ENCODE peak calls at places on chromosomes 16 and 17, in five cellular contexts. R is PC-3, J is MM.1S, S is colonic mucosa, U is AG04449. W is an unnamed sample.

GRCh38 chr16:81838794-81839193 is 59.7 kb downstream of the PLCG2 start:
- DNase-seq in R (peak), J (no peak), S (no peak), U (no peak), W (peak)

GRCh38 chr17:79704691-79705090 is 26.1 kb upstream of the ENPP7 start:
- DNase-seq in R (no peak), J (no peak), S (no peak), U (no peak), W (no peak)

GRCh38 chr17:32318071-32318470 is 23.9 kb downstream of the C17orf75 start:
- DNase-seq in R (no peak), J (no peak), S (no peak), U (no peak), W (no peak)

GRCh38 chr16:1174477-1175357 is 21.8 kb downstream of the CACNA1H start:
- DNase-seq in R (peak), J (no peak), S (no peak), U (no peak), W (no peak)

GRCh38 chr16:17367034-17367433 is 103.7 kb downstream of the XYLT1 start:
- DNase-seq in R (no peak), J (no peak), S (no peak), U (no peak), W (no peak)

GRCh38 chr17:61323696-61324539 is 75.7 kb upstream of the TBX2 start:
- DNase-seq in R (no peak), J (no peak), S (no peak), U (no peak), W (no peak)

GRCh38 chr16:23039118-23039517 is 110.1 kb downstream of the USP31 start:
- DNase-seq in R (no peak), J (no peak), S (no peak), U (no peak), W (no peak)

GRCh38 chr16:25063102-25063501 is 47.9 kb upstream of the ARHGAP17 start:
- DNase-seq in R (no peak), J (no peak), S (no peak), U (no peak), W (peak)

GRCh38 chr17:31739300-31739699 is 119.7 kb downstream of the COPRS start:
- DNase-seq in R (no peak), J (no peak), S (no peak), U (no peak), W (no peak)

GRCh38 chr16:84643180-84643583 is 5.1 kb upstream of the KLHL36 start:
- DNase-seq in R (peak), J (no peak), S (peak), U (peak), W (no peak)

GRCh38 chr16:15493416-15494181 is 59.2 kb downstream of the BMERB1 start:
- DNase-seq in R (no peak), J (no peak), S (no peak), U (no peak), W (no peak)

GRCh38 chr16:90018297-90019200 is 707 bp downstream of the DBNDD1 start:
- DNase-seq in R (peak), J (no peak), S (no peak), U (no peak), W (no peak)

GRCh38 chr17:75679706-75680201 is 12.6 kb downstream of the SAP30BP start:
- DNase-seq in R (peak), J (no peak), S (peak), U (no peak), W (no peak)

GRCh38 chr16:66678314-66678713 is 18.2 kb downstream of the CMTM4 start:
- DNase-seq in R (no peak), J (no peak), S (no peak), U (no peak), W (no peak)

GRCh38 chr16:24544640-24545039 is 5.3 kb downstream of the RBBP6 start:
- DNase-seq in R (no peak), J (no peak), S (no peak), U (no peak), W (no peak)

GRCh38 chr17:74196541-74197310 is 6.8 kb upstream of the RPL38 start:
- DNase-seq in R (no peak), J (no peak), S (no peak), U (no peak), W (no peak)

GRCh38 chr17:82820278-82821251 is 19.3 kb downstream of the ZNF750 start:
- DNase-seq in R (no peak), J (no peak), S (no peak), U (no peak), W (no peak)

GRCh38 chr16:56314244-56314850 is 111.0 kb downstream of the AMFR start:
- DNase-seq in R (no peak), J (no peak), S (no peak), U (no peak), W (no peak)

GRCh38 chr17:39573447-39574298 is 34.0 kb downstream of the NEUROD2 start:
- DNase-seq in R (peak), J (no peak), S (peak), U (no peak), W (peak)

GRCh38 chr16:6125483-6126259 is 1028.1 kb upstream of the EEF2KMT start:
- DNase-seq in R (no peak), J (no peak), S (no peak), U (no peak), W (no peak)

GRCh38 chr16:77894054-77894632 is 105.8 kb downstream of the VAT1L start:
- DNase-seq in R (no peak), J (no peak), S (no peak), U (no peak), W (no peak)

GRCh38 chr17:68089881-68090280 is 54.3 kb downstream of the KPNA2 start:
- DNase-seq in R (peak), J (no peak), S (peak), U (no peak), W (peak)

GRCh38 chr16:6018848-6019489 is 921.4 kb upstream of the EEF2KMT start:
- DNase-seq in R (no peak), J (no peak), S (no peak), U (no peak), W (no peak)

GRCh38 chr17:42798383-42799380 is at the start of the genes CNTD1 and COA3:
- DNase-seq in R (peak), J (peak), S (peak), U (no peak), W (peak)

GRCh38 chr17:40071720-40072480 is 9.1 kb downstream of the THRA start:
- DNase-seq in R (no peak), J (no peak), S (peak), U (no peak), W (no peak)

GRCh38 chr16:78235168-78235800 is 135.8 kb downstream of the WWOX start:
- DNase-seq in R (peak), J (peak), S (peak), U (no peak), W (peak)

GRCh38 chr17:64993867-64994266 is 62.7 kb downstream of the GNA13 start:
- DNase-seq in R (no peak), J (no peak), S (no peak), U (no peak), W (no peak)

GRCh38 chr16:66660422-66661209 is 35.9 kb downstream of the CMTM4 start:
- DNase-seq in R (peak), J (no peak), S (peak), U (no peak), W (no peak)

GRCh38 chr16:21647562-21648164 is 4.7 kb downstream of the IGSF6 start:
- DNase-seq in R (no peak), J (no peak), S (no peak), U (no peak), W (no peak)

GRCh38 chr17:77038860-77039555 is 101.8 kb upstream of the SEC14L1 start:
- DNase-seq in R (no peak), J (no peak), S (no peak), U (no peak), W (no peak)

GRCh38 chr16:74605746-74606520 is 981 bp downstream of the GLG1 start:
- DNase-seq in R (no peak), J (no peak), S (no peak), U (no peak), W (no peak)

GRCh38 chr16:89687092-89687940 is 827 bp downstream of the CDK10 start:
- DNase-seq in R (peak), J (peak), S (peak), U (no peak), W (peak)

GRCh38 chr17:82065638-82066303 is at the start of gene DUS1L:
- DNase-seq in R (peak), J (peak), S (peak), U (no peak), W (peak)

GRCh38 chr17:546456-546855 is 168.2 kb downstream of the VPS53 start:
- DNase-seq in R (no peak), J (no peak), S (no peak), U (no peak), W (no peak)

GRCh38 chr17:74840500-74840899 is 19.2 kb downstream of the GRIN2C start:
- DNase-seq in R (no peak), J (no peak), S (no peak), U (no peak), W (no peak)

GRCh38 chr17:8574687-8575086 is 55.8 kb downstream of the MYH10 start:
- DNase-seq in R (no peak), J (no peak), S (no peak), U (no peak), W (no peak)

GRCh38 chr16:66935319-66936011 is at the start of gene CES2:
- DNase-seq in R (peak), J (no peak), S (peak), U (no peak), W (no peak)

GRCh38 chr17:78806451-78806850 is 24.4 kb upstream of the CYTH1 start:
- DNase-seq in R (peak), J (no peak), S (no peak), U (no peak), W (no peak)

GRCh38 chr17:41494524-41494923 is 4.8 kb upstream of the KRT36 start:
- DNase-seq in R (peak), J (no peak), S (no peak), U (no peak), W (no peak)

GRCh38 chr17:74646231-74646630 is 22.7 kb upstream of the CD300E start:
- DNase-seq in R (peak), J (peak), S (no peak), U (no peak), W (peak)

DNA sequence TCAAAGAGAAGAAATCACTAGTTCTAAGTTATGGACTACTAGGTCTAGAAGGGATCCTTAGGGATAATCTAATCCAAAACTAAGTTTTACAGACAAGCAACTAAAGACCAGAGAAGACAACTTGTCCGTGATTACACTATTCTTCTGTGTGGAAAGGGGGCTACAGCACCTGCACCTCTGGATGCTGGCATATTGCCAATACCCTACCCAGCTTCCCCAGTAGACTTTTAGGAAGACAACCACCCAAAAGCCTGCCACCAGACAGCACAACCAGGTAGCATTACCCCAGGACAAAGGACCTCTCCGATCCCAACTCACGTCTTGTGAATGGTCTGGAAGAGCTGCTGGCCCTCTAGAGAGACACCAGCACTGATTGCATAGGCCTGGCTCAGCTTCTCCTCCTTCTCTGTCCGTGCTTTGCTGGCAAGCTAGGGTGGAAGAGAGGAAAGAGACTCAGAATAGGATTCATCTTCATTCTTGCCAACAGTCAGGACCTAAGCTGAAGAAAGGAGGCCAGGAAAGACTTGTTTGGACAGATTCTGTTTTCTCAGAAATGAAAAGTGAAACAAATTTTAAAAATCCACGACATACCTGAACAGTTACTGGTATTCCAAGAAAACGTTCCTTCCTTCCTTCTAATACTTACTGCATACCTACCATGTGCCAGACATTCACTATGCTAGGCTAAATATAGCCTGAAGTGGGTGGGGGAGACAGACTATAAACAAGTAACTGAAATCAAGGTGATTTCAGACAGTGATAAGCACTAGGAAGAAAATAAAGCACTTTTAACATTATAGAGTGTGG is 25.3 kb upstream of the TMEM101 start:
- DNase-seq in R (no peak), J (no peak), S (no peak), U (no peak), W (no peak)
- H3K4me3 ChIP-seq in R (no peak), J (no peak), S (no peak), U (no peak), W (no peak)

GRCh38 chr16:52630711-52631110 is 83.8 kb upstream of the TOX3 start:
- DNase-seq in R (no peak), J (no peak), S (no peak), U (no peak), W (no peak)

GRCh38 chr16:52631711-52632110 is 84.8 kb upstream of the TOX3 start:
- DNase-seq in R (no peak), J (no peak), S (no peak), U (no peak), W (no peak)

GRCh38 chr16:52634528-52634927 is 87.6 kb upstream of the TOX3 start:
- DNase-seq in R (no peak), J (no peak), S (no peak), U (no peak), W (no peak)

GRCh38 chr16:52633230-52633629 is 86.3 kb upstream of the TOX3 start:
- DNase-seq in R (no peak), J (no peak), S (no peak), U (no peak), W (no peak)

GRCh38 chr16:52634101-52634500 is 87.2 kb upstream of the TOX3 start:
- DNase-seq in R (no peak), J (no peak), S (no peak), U (no peak), W (no peak)
- TF ChIP-seq CTCF in R (no peak), J (no peak), S (no peak), U (no peak), W (no peak)

GRCh38 chr17:3208484-3208883 is 1.0 kb downstream of the OR1A1 start:
- DNase-seq in R (no peak), J (no peak), S (no peak), U (no peak), W (no peak)

GRCh38 chr17:3207367-3207766 is at the start of gene OR1A1:
- DNase-seq in R (no peak), J (no peak), S (no peak), U (no peak), W (no peak)
- H3K4me3 ChIP-seq in R (no peak), J (no peak), S (no peak), U (no peak), W (no peak)

GRCh38 chr17:63694229-63694973 is 5.5 kb downstream of the LIMD2 start:
- DNase-seq in R (no peak), J (no peak), S (no peak), U (no peak), W (peak)

GRCh38 chr17:63693411-63694113 is 6.4 kb downstream of the LIMD2 start:
- DNase-seq in R (no peak), J (no peak), S (no peak), U (no peak), W (no peak)

GRCh38 chr17:63694974-63695773 is 4.8 kb downstream of the LIMD2 start:
- DNase-seq in R (no peak), J (no peak), S (no peak), U (no peak), W (peak)

GRCh38 chr17:63689479-63689878 is 10.4 kb downstream of the LIMD2 start:
- DNase-seq in R (no peak), J (no peak), S (no peak), U (no peak), W (no peak)

DNA sequence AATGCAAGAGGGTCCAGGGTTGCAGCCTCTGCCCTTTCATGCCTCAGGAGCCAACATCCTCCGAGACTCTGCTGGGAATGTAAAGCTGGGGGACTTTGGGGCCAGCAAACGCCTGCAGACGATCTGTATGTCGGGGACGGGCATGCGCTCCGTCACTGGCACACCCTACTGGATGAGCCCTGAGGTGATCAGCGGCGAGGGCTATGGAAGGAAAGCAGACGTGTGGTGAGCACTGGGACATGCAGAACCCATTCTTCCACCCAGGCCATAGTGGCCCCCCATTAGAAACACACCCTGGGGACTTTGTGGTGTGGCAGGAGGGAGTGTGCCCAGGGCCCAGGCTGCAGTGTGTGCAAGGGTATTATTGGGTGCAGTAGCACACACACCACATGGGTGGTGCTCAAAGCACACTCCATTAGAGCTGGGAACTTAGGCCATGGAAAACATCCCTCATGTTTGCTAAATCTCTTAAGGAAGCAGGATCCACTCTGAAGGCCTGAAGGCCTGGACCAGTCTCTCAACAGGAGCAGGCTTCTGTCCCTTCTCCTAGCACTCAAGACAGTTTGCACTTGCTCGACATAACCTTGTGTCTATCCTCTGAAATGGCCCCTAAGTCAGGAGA is 7.6 kb downstream of the LIMD2 start:
- DNase-seq in R (no peak), J (no peak), S (no peak), U (no peak), W (no peak)
- TF ChIP-seq CTCF in R (no peak), J (no peak), S (no peak), U (no peak), W (no peak)

GRCh38 chr16:57530104-57530522 is 6.3 kb downstream of the CCDC102A start:
- DNase-seq in R (peak), J (no peak), S (peak), U (no peak), W (peak)
- H3K4me3 ChIP-seq in R (no peak), J (no peak), S (no peak), U (no peak), W (no peak)

GRCh38 chr17:27669136-27669535 is 38.1 kb downstream of the LGALS9 start:
- DNase-seq in R (no peak), J (no peak), S (no peak), U (no peak), W (no peak)

GRCh38 chr17:27671591-27671910 is 40.6 kb downstream of the LGALS9 start:
- DNase-seq in R (no peak), J (no peak), S (no peak), U (no peak), W (no peak)

GRCh38 chr17:27668488-27668823 is 37.5 kb downstream of the LGALS9 start:
- DNase-seq in R (no peak), J (no peak), S (no peak), U (no peak), W (no peak)

GRCh38 chr17:27669850-27670249 is 38.9 kb downstream of the LGALS9 start:
- DNase-seq in R (no peak), J (no peak), S (no peak), U (no peak), W (no peak)

DNA sequence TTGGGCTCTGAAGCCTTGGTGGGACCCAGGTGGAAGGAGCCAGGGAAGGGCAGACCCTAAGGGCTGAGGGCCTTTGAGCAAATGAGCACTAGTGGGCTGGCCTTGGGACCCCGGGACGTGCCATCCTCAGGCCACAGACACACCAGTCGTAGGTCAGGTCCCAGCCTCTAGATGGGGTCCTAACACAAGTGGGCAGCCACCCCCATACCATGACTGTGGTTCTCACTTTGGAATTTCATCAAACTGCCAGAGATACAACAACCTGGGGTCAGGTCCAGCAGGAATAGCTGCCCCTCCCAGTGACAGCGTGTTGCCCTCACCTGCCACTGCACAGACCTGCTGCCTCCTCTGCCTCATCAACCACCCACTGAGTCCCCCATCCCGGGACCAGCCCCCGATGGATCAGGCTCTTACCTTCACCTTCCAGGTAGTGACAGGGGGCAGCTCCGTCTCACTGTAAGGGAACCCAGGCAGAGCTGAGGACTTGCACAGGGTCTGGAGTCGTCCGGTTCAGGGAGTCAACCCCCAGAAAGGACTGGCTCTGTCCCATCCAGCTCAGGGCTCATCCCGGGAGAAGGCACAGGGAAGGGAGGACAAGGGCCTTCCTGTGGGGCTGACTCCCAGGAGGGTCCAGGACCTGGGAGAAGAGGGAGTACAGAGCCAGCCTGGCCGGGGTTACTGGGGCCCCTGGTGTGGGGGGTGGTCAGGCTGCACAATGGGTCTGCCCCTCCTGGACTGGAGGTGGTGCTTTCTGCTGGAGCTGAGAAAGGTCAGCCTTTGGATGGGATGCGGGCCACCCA is 40.0 kb downstream of the LGALS9 start:
- DNase-seq in R (no peak), J (no peak), S (no peak), U (no peak), W (no peak)
- TF ChIP-seq CTCF in R (no peak), J (no peak), S (no peak), U (no peak), W (no peak)

GRCh38 chr17:17817552-17817947 is 19.2 kb downstream of the SREBF1 start:
- DNase-seq in R (no peak), J (no peak), S (peak), U (no peak), W (no peak)

GRCh38 chr17:17818088-17818526 is 18.7 kb downstream of the SREBF1 start:
- DNase-seq in R (peak), J (no peak), S (peak), U (no peak), W (no peak)

GRCh38 chr17:17816240-17816814 is 20.5 kb downstream of the SREBF1 start:
- DNase-seq in R (no peak), J (no peak), S (no peak), U (no peak), W (no peak)

GRCh38 chr17:17815436-17816200 is 21.2 kb downstream of the SREBF1 start:
- DNase-seq in R (no peak), J (no peak), S (no peak), U (no peak), W (no peak)

GRCh38 chr17:17816831-17817551 is 19.8 kb downstream of the SREBF1 start:
- DNase-seq in R (no peak), J (no peak), S (no peak), U (no peak), W (no peak)
- H3K4me3 ChIP-seq in R (no peak), J (no peak), S (no peak), U (no peak), W (no peak)

W was measured in GM12865.